ENCODE peak calls at places on chromosomes 7 and 10, in four cellular contexts. W, M, A and I are unnamed samples.

GRCh38 chr10:33566001-33566400 is 231.5 kb upstream of the NRP1 start:
- DNase-seq in M (no peak), W (no peak), A (no peak), I (no peak)

GRCh38 chr10:23918839-23919238 is 290.1 kb upstream of the KIAA1217 start:
- DNase-seq in A (no peak), M (no peak), W (no peak), I (no peak)

GRCh38 chr7:155551785-155552611 is 5.6 kb upstream of the CNPY1 start:
- DNase-seq in W (no peak), A (no peak), M (no peak), I (no peak)

GRCh38 chr7:2004841-2005351 is 227.8 kb downstream of the MAD1L1 start:
- DNase-seq in A (no peak), M (no peak), W (no peak), I (peak; percentile 60)

GRCh38 chr10:114663631-114664030 is 5.6 kb upstream of the ABLIM1 start:
- DNase-seq in M (no peak), A (no peak), W (no peak), I (no peak)

GRCh38 chr7:2444476-2444875 is 31.7 kb downstream of the GRIFIN start:
- DNase-seq in M (peak; percentile 37), W (no peak), A (no peak), I (no peak)

GRCh38 chr10:24873281-24873683 is 79.1 kb downstream of the PRTFDC1 start:
- DNase-seq in M (peak; percentile 24), W (peak; percentile 69), A (no peak), I (no peak)

GRCh38 chr7:11216276-11216675 is 242.6 kb downstream of the PHF14 start:
- DNase-seq in W (no peak), M (no peak), A (no peak), I (no peak)

GRCh38 chr10:28668363-28669226 is 8.7 kb upstream of the BAMBI start:
- DNase-seq in W (peak; percentile 11), A (peak; percentile 71), M (peak; percentile 45), I (peak; percentile 81)

GRCh38 chr10:88960854-88961253 is 8.3 kb upstream of the ACTA2 start:
- DNase-seq in W (no peak), M (no peak), A (no peak), I (no peak)

GRCh38 chr10:56349611-56350010 is 11.4 kb downstream of the ZWINT start:
- DNase-seq in W (no peak), M (no peak), A (no peak), I (no peak)

GRCh38 chr7:159083001-159083697 is 61.5 kb downstream of the VIPR2 start:
- DNase-seq in W (no peak), A (no peak), M (no peak), I (peak; percentile 56)

GRCh38 chr7:11252011-11252607 is 278.4 kb downstream of the PHF14 start:
- DNase-seq in A (no peak), W (no peak), M (no peak), I (no peak)

GRCh38 chr7:103154042-103154441 is 5.1 kb upstream of the NAPEPLD start:
- DNase-seq in A (no peak), W (no peak), M (no peak), I (no peak)

GRCh38 chr10:85621562-85621961 is 745.0 kb downstream of the GRID1 start:
- DNase-seq in W (no peak), M (no peak), A (no peak), I (no peak)

GRCh38 chr7:82428186-82428961 is 15.2 kb downstream of the CACNA2D1 start:
- DNase-seq in W (no peak), A (no peak), M (no peak), I (no peak)